ENCODE peak calls at places on chromosomes 7 and 10, in four cellular contexts. R is stimulated activated CD4-positive, alpha-beta T cell treated with anti-CD3 and anti-CD28 coated beads, Interleukin-2, amount 100 ng/mL, for 24 hours; W is AG04449; U is B cell. E is an unnamed sample.

GRCh38 chr10:77157248-77158019 is 480.2 kb downstream of the KCNMA1 start:
- DNase-seq in R (no peak), U (no peak), W (no peak), E (no peak)

GRCh38 chr7:128892521-128893250 is 17.8 kb downstream of the KCP start:
- DNase-seq in R (no peak), U (no peak), W (no peak), E (no peak)

GRCh38 chr7:134022512-134022911 is 104.6 kb upstream of the LRGUK start:
- DNase-seq in R (no peak), U (no peak), W (no peak), E (no peak)

GRCh38 chr10:5570007-5570655 is 45.4 kb downstream of the CALML3 start:
- DNase-seq in U (no peak), W (no peak), R (no peak), E (no peak)

GRCh38 chr10:69809318-69809717 is 7.6 kb downstream of the COL13A1 start:
- DNase-seq in W (no peak), U (no peak), R (no peak), E (no peak)

GRCh38 chr10:33126118-33126517 is 168.1 kb upstream of the ITGB1 start:
- DNase-seq in W (no peak), R (no peak), U (no peak), E (no peak)

GRCh38 chr10:30436200-30436599 is 2.2 kb downstream of the MAP3K8 start:
- DNase-seq in R (peak), U (no peak), W (no peak), E (peak)

GRCh38 chr10:111973306-111973705 is 210.3 kb downstream of the GPAM start:
- DNase-seq in W (no peak), R (no peak), U (no peak), E (no peak)

GRCh38 chr10:73899401-73899780 is 11.5 kb upstream of the PLAU start:
- DNase-seq in U (no peak), W (no peak), R (no peak), E (no peak)

GRCh38 chr10:70615784-70616511 is 13.4 kb upstream of the PRF1 start:
- DNase-seq in W (no peak), U (no peak), R (no peak), E (no peak)

GRCh38 chr7:100875356-100875751 is 451 bp downstream of the SRRT start:
- DNase-seq in W (no peak), U (no peak), R (peak), E (peak)

GRCh38 chr10:48463318-48464003 is 141.4 kb downstream of the ARHGAP22 start:
- DNase-seq in U (no peak), W (no peak), R (no peak), E (no peak)

GRCh38 chr10:119115921-119116320 is 12.0 kb downstream of the DENND10 start:
- DNase-seq in U (no peak), R (no peak), W (no peak), E (no peak)

GRCh38 chr7:147803625-147804024 is 786.9 kb upstream of the C7orf33 start:
- DNase-seq in R (no peak), U (no peak), W (no peak), E (no peak)

GRCh38 chr10:5594271-5595036 is 69.7 kb downstream of the CALML3 start:
- DNase-seq in U (no peak), R (no peak), W (no peak), E (no peak)

GRCh38 chr7:29853072-29853471 is 46.8 kb downstream of the WIPF3 start:
- DNase-seq in U (no peak), W (no peak), R (no peak), E (no peak)

GRCh38 chr7:2248984-2249694 is 7.1 kb downstream of the NUDT1 start:
- DNase-seq in U (no peak), W (peak), R (no peak), E (no peak)

E was measured in stimulated activated naive CD4-positive, alpha-beta T cell treated with Interleukin-2 at 50 U/mL for 16 hours.